ENCODE peak calls at places on chromosome 17, in six cellular contexts. A is stimulated activated CD8-positive, alpha-beta memory T cell treated with anti-CD3 and anti-CD28 coated beads, Interleukin-7, amount 100 ng/mL, for 24 hours; B is C1 segment of cervical spinal cord; U is NCI-H1417; W is heart right ventricle; S is activated T-cell treated with anti-CD3 and anti-CD28 coated beads, Interleukin-2, amount 50 U/mL, for 72 hours. Y is an unnamed sample.

GRCh38 chr17:2433696-2434095 is 32.8 kb upstream of the MNT start:
- DNase-seq in W (no peak), U (no peak), S (no peak), A (no peak), B (no peak), Y (no peak)

GRCh38 chr17:1495265-1495664 is 2.8 kb upstream of the MYO1C start:
- DNase-seq in B (peak), U (no peak), A (no peak), S (no peak), W (peak), Y (no peak)

GRCh38 chr17:40311575-40311974 is 2.6 kb downstream of the RARA start:
- DNase-seq in U (no peak), A (no peak), S (no peak), B (no peak), W (peak), Y (no peak)

GRCh38 chr17:5488752-5489151 is 2.4 kb downstream of the MIS12 start:
- DNase-seq in U (no peak), W (no peak), S (no peak), B (no peak), A (no peak), Y (no peak)

GRCh38 chr17:17738901-17739300 is 57.6 kb downstream of the RAI1 start:
- DNase-seq in U (no peak), W (no peak), B (no peak), S (no peak), A (no peak), Y (no peak)

GRCh38 chr17:2369039-2369438 is 31.7 kb downstream of the SGSM2 start:
- DNase-seq in U (no peak), S (no peak), B (no peak), A (no peak), W (no peak), Y (no peak)

GRCh38 chr17:65131946-65132345 is 5.2 kb upstream of the RGS9 start:
- DNase-seq in W (no peak), A (no peak), U (no peak), B (no peak), S (no peak), Y (no peak)

GRCh38 chr17:8556074-8556473 is 74.5 kb downstream of the MYH10 start:
- DNase-seq in A (no peak), U (no peak), W (no peak), B (no peak), S (no peak), Y (no peak)

GRCh38 chr17:58271532-58271931 is 9.2 kb downstream of the MPO start:
- DNase-seq in U (no peak), A (no peak), S (no peak), B (no peak), W (no peak), Y (no peak)

GRCh38 chr17:75590314-75590761 is 2.7 kb downstream of the MYO15B start:
- DNase-seq in A (no peak), U (no peak), B (no peak), W (no peak), S (no peak), Y (no peak)

GRCh38 chr17:59842901-59843652 is 49.7 kb downstream of the TUBD1 start:
- DNase-seq in S (peak), A (peak), B (no peak), W (no peak), U (no peak), Y (no peak)

GRCh38 chr17:57923182-57923872 is 31.9 kb downstream of the CUEDC1 start:
- DNase-seq in A (no peak), S (no peak), U (no peak), B (no peak), W (no peak), Y (no peak)